ENCODE peak calls at places on chromosome 22, in five cellular contexts. One of them, this sample, is unnamed. For H3K27me3, the result is how much of the 10 kb centered on the place peaks cover.

GRCh38 chr22:40116496-40117200 is 61.1 kb upstream of the TNRC6B start:
- DNase-seq in body of pancreas: no peak
- DNase-seq in left lung: no peak
- DNase-seq in CD4-positive, CD25-positive, alpha-beta regulatory T cell: peak
- DNase-seq in tibial nerve: no peak
- DNase-seq in this sample: no peak

GRCh38 chr22:39543095-39543494 is 10.5 kb upstream of the RPS19BP1 start:
- DNase-seq in body of pancreas: no peak
- DNase-seq in left lung: no peak
- DNase-seq in CD4-positive, CD25-positive, alpha-beta regulatory T cell: no peak
- DNase-seq in tibial nerve: no peak
- DNase-seq in this sample: no peak

GRCh38 chr22:37639070-37639760 is at the start of gene SH3BP1:
- DNase-seq in body of pancreas: peak
- DNase-seq in left lung: peak
- DNase-seq in CD4-positive, CD25-positive, alpha-beta regulatory T cell: peak
- DNase-seq in tibial nerve: no peak
- DNase-seq in this sample: peak

GRCh38 chr22:43391306-43391705 is 20.5 kb upstream of the MPPED1 start:
- DNase-seq in body of pancreas: no peak
- DNase-seq in left lung: no peak
- DNase-seq in CD4-positive, CD25-positive, alpha-beta regulatory T cell: no peak
- DNase-seq in tibial nerve: no peak
- DNase-seq in this sample: peak

GRCh38 chr22:45235101-45235777 is 5.5 kb downstream of the KIAA0930 start:
- DNase-seq in body of pancreas: peak
- DNase-seq in left lung: peak
- DNase-seq in CD4-positive, CD25-positive, alpha-beta regulatory T cell: no peak
- DNase-seq in tibial nerve: no peak
- DNase-seq in this sample: no peak

GRCh38 chr22:25137577-25138525 is 61.8 kb upstream of the CRYBB3 start:
- DNase-seq in body of pancreas: peak
- DNase-seq in left lung: no peak
- DNase-seq in CD4-positive, CD25-positive, alpha-beta regulatory T cell: no peak
- DNase-seq in tibial nerve: no peak
- DNase-seq in this sample: no peak

GRCh38 chr22:40654522-40655167 is 18.1 kb upstream of the MRTFA start:
- DNase-seq in body of pancreas: peak
- DNase-seq in left lung: no peak
- DNase-seq in CD4-positive, CD25-positive, alpha-beta regulatory T cell: no peak
- DNase-seq in tibial nerve: peak
- DNase-seq in this sample: peak

GRCh38 chr22:25829808-25830777 is 88.1 kb downstream of the MYO18B start:
- DNase-seq in body of pancreas: peak
- DNase-seq in left lung: no peak
- DNase-seq in CD4-positive, CD25-positive, alpha-beta regulatory T cell: no peak
- DNase-seq in tibial nerve: no peak
- DNase-seq in this sample: no peak

GRCh38 chr22:39194098-39194497 is 41.6 kb upstream of the CBX7 start:
- DNase-seq in body of pancreas: no peak
- DNase-seq in left lung: no peak
- DNase-seq in CD4-positive, CD25-positive, alpha-beta regulatory T cell: no peak
- DNase-seq in tibial nerve: no peak
- DNase-seq in this sample: no peak

GRCh38 chr22:36180928-36181327 is 20.4 kb upstream of the APOL3 start:
- DNase-seq in body of pancreas: no peak
- DNase-seq in left lung: no peak
- DNase-seq in CD4-positive, CD25-positive, alpha-beta regulatory T cell: no peak
- DNase-seq in tibial nerve: no peak
- DNase-seq in this sample: no peak

GRCh38 chr22:43205748-43206514 is 19.0 kb upstream of the TTLL12 start:
- DNase-seq in body of pancreas: no peak
- DNase-seq in left lung: peak
- DNase-seq in CD4-positive, CD25-positive, alpha-beta regulatory T cell: no peak
- DNase-seq in tibial nerve: no peak
- DNase-seq in this sample: no peak

GRCh38 chr22:42928969-42929837 is 72.1 kb upstream of the ARFGAP3 start:
- DNase-seq in body of pancreas: peak
- DNase-seq in left lung: no peak
- DNase-seq in CD4-positive, CD25-positive, alpha-beta regulatory T cell: no peak
- DNase-seq in tibial nerve: peak
- DNase-seq in this sample: no peak

GRCh38 chr22:47605441-47605840 is 843.0 kb downstream of the TBC1D22A start:
- DNase-seq in body of pancreas: no peak
- DNase-seq in left lung: no peak
- DNase-seq in CD4-positive, CD25-positive, alpha-beta regulatory T cell: no peak
- DNase-seq in tibial nerve: no peak
- DNase-seq in this sample: no peak

GRCh38 chr22:47606426-47606825 is 844.0 kb downstream of the TBC1D22A start:
- DNase-seq in body of pancreas: no peak
- DNase-seq in left lung: no peak
- DNase-seq in CD4-positive, CD25-positive, alpha-beta regulatory T cell: no peak
- DNase-seq in tibial nerve: no peak
- DNase-seq in this sample: peak

GRCh38 chr22:47605886-47606285 is 843.4 kb downstream of the TBC1D22A start:
- DNase-seq in body of pancreas: no peak
- DNase-seq in left lung: no peak
- DNase-seq in CD4-positive, CD25-positive, alpha-beta regulatory T cell: no peak
- DNase-seq in tibial nerve: no peak
- DNase-seq in this sample: peak

GRCh38 chr22:47602732-47603131 is 840.3 kb downstream of the TBC1D22A start:
- DNase-seq in body of pancreas: no peak
- DNase-seq in left lung: no peak
- DNase-seq in CD4-positive, CD25-positive, alpha-beta regulatory T cell: no peak
- DNase-seq in tibial nerve: no peak
- DNase-seq in this sample: no peak

GRCh38 chr22:47604563-47604962 is 842.1 kb downstream of the TBC1D22A start:
- DNase-seq in body of pancreas: no peak
- DNase-seq in left lung: no peak
- DNase-seq in CD4-positive, CD25-positive, alpha-beta regulatory T cell: no peak
- DNase-seq in tibial nerve: no peak
- DNase-seq in this sample: no peak
- H3K27me3 ChIP-seq in body of pancreas: under half
- H3K27me3 ChIP-seq in left lung: half or more
- H3K27me3 ChIP-seq in CD4-positive, CD25-positive, alpha-beta regulatory T cell: under half
- H3K27me3 ChIP-seq in tibial nerve: under half
- H3K27me3 ChIP-seq in this sample: under half

GRCh38 chr22:48506506-48507145 is 1321.0 kb downstream of the BRD1 start:
- DNase-seq in body of pancreas: no peak
- DNase-seq in left lung: peak
- DNase-seq in CD4-positive, CD25-positive, alpha-beta regulatory T cell: no peak
- DNase-seq in tibial nerve: no peak
- DNase-seq in this sample: no peak
- H3K27me3 ChIP-seq in body of pancreas: under half
- H3K27me3 ChIP-seq in left lung: under half
- H3K27me3 ChIP-seq in CD4-positive, CD25-positive, alpha-beta regulatory T cell: under half
- H3K27me3 ChIP-seq in tibial nerve: under half
- H3K27me3 ChIP-seq in this sample: under half

DNA sequence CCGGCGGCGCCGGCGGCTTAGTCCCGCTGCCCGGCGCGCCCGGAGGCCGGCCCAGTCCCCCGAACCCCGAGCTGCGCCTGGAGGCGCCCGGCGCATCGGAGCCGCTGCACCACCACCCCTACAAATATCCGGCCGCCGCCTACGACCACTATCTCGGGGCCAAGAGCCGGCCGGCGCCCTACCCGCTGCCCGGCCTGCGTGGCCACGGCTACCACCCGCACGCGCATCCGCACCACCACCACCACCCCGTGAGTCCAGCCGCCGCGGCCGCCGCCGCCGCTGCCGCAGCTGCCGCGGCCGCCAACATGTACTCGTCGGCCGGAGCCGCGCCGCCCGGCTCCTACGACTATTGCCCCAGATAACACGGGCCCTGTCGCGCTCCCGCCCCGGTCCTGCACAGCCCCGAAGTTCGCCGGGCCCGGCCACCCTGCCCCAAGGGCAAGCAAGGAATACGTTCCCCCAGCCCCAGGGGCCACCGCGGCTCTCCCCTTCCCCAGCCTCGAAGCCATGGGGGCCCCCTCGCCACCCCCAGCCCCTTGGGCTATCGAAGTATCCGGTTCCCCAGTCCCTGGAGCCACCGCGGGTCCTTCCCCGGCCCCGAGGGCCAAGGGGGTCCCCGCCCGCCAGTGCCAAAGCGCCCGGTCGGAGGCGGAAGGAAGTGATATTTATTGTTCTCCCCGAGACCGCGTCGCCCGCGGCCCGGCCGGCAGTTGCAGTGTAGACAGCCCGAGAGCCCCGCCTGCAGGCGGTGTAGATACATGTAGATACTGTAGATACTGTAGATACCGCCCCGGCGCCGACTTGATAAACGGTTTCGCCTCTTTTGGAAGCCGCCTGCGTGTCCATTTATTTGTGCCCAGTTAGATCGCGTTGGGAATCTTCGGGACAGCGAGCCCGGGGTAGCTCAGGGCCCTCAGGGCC is 6.2 kb downstream of the TBX1 start:
- DNase-seq in body of pancreas: peak
- DNase-seq in left lung: peak
- DNase-seq in CD4-positive, CD25-positive, alpha-beta regulatory T cell: peak
- DNase-seq in tibial nerve: no peak
- DNase-seq in this sample: peak
- H3K27me3 ChIP-seq in body of pancreas: under half
- H3K27me3 ChIP-seq in left lung: half or more
- H3K27me3 ChIP-seq in CD4-positive, CD25-positive, alpha-beta regulatory T cell: under half
- H3K27me3 ChIP-seq in tibial nerve: half or more
- H3K27me3 ChIP-seq in this sample: under half

GRCh38 chr22:27239520-27239919 is 562.0 kb downstream of the MN1 start:
- DNase-seq in body of pancreas: no peak
- DNase-seq in left lung: no peak
- DNase-seq in CD4-positive, CD25-positive, alpha-beta regulatory T cell: no peak
- DNase-seq in tibial nerve: no peak
- DNase-seq in this sample: no peak

GRCh38 chr22:27241430-27242110 is 560.0 kb downstream of the MN1 start:
- DNase-seq in body of pancreas: peak
- DNase-seq in left lung: no peak
- DNase-seq in CD4-positive, CD25-positive, alpha-beta regulatory T cell: no peak
- DNase-seq in tibial nerve: no peak
- DNase-seq in this sample: no peak

GRCh38 chr22:27240298-27240885 is 561.2 kb downstream of the MN1 start:
- DNase-seq in body of pancreas: no peak
- DNase-seq in left lung: no peak
- DNase-seq in CD4-positive, CD25-positive, alpha-beta regulatory T cell: no peak
- DNase-seq in tibial nerve: no peak
- DNase-seq in this sample: no peak

GRCh38 chr22:27238935-27239510 is 562.5 kb downstream of the MN1 start:
- DNase-seq in body of pancreas: peak
- DNase-seq in left lung: peak
- DNase-seq in CD4-positive, CD25-positive, alpha-beta regulatory T cell: no peak
- DNase-seq in tibial nerve: no peak
- DNase-seq in this sample: peak

GRCh38 chr22:27237342-27237741 is 564.2 kb downstream of the MN1 start:
- DNase-seq in body of pancreas: no peak
- DNase-seq in left lung: no peak
- DNase-seq in CD4-positive, CD25-positive, alpha-beta regulatory T cell: no peak
- DNase-seq in tibial nerve: no peak
- DNase-seq in this sample: no peak
- H3K27me3 ChIP-seq in body of pancreas: under half
- H3K27me3 ChIP-seq in left lung: under half
- H3K27me3 ChIP-seq in CD4-positive, CD25-positive, alpha-beta regulatory T cell: under half
- H3K27me3 ChIP-seq in tibial nerve: under half
- H3K27me3 ChIP-seq in this sample: under half

GRCh38 chr22:50174382-50175190 is 4.1 kb downstream of the PANX2 start:
- DNase-seq in body of pancreas: no peak
- DNase-seq in left lung: peak
- DNase-seq in CD4-positive, CD25-positive, alpha-beta regulatory T cell: no peak
- DNase-seq in tibial nerve: no peak
- DNase-seq in this sample: peak
- H3K27me3 ChIP-seq in body of pancreas: under half
- H3K27me3 ChIP-seq in left lung: half or more
- H3K27me3 ChIP-seq in CD4-positive, CD25-positive, alpha-beta regulatory T cell: under half
- H3K27me3 ChIP-seq in tibial nerve: under half
- H3K27me3 ChIP-seq in this sample: under half

GRCh38 chr22:26952654-26953379 is 295.4 kb downstream of the MIAT start:
- DNase-seq in body of pancreas: no peak
- DNase-seq in left lung: no peak
- DNase-seq in CD4-positive, CD25-positive, alpha-beta regulatory T cell: no peak
- DNase-seq in tibial nerve: no peak
- DNase-seq in this sample: no peak
- H3K27me3 ChIP-seq in body of pancreas: under half
- H3K27me3 ChIP-seq in left lung: half or more
- H3K27me3 ChIP-seq in CD4-positive, CD25-positive, alpha-beta regulatory T cell: under half
- H3K27me3 ChIP-seq in tibial nerve: under half
- H3K27me3 ChIP-seq in this sample: under half

GRCh38 chr22:29720824-29721323 is 1.1 kb downstream of the CABP7 start:
- DNase-seq in body of pancreas: no peak
- DNase-seq in left lung: no peak
- DNase-seq in CD4-positive, CD25-positive, alpha-beta regulatory T cell: no peak
- DNase-seq in tibial nerve: no peak
- DNase-seq in this sample: no peak
- H3K27me3 ChIP-seq in body of pancreas: under half
- H3K27me3 ChIP-seq in left lung: half or more
- H3K27me3 ChIP-seq in CD4-positive, CD25-positive, alpha-beta regulatory T cell: under half
- H3K27me3 ChIP-seq in tibial nerve: under half
- H3K27me3 ChIP-seq in this sample: under half

GRCh38 chr22:48633996-48634836 is 1193.5 kb downstream of the BRD1 start:
- DNase-seq in body of pancreas: no peak
- DNase-seq in left lung: no peak
- DNase-seq in CD4-positive, CD25-positive, alpha-beta regulatory T cell: no peak
- DNase-seq in tibial nerve: no peak
- DNase-seq in this sample: no peak
- H3K27me3 ChIP-seq in body of pancreas: under half
- H3K27me3 ChIP-seq in left lung: under half
- H3K27me3 ChIP-seq in CD4-positive, CD25-positive, alpha-beta regulatory T cell: under half
- H3K27me3 ChIP-seq in tibial nerve: under half
- H3K27me3 ChIP-seq in this sample: under half

GRCh38 chr22:41915783-41916493 is 1.1 kb upstream of the SHISA8 start:
- DNase-seq in body of pancreas: no peak
- DNase-seq in left lung: no peak
- DNase-seq in CD4-positive, CD25-positive, alpha-beta regulatory T cell: no peak
- DNase-seq in tibial nerve: no peak
- DNase-seq in this sample: no peak
- H3K27me3 ChIP-seq in body of pancreas: under half
- H3K27me3 ChIP-seq in left lung: half or more
- H3K27me3 ChIP-seq in CD4-positive, CD25-positive, alpha-beta regulatory T cell: under half
- H3K27me3 ChIP-seq in tibial nerve: half or more
- H3K27me3 ChIP-seq in this sample: under half

GRCh38 chr22:34800265-34800664 is 265.7 kb upstream of the ISX start:
- DNase-seq in body of pancreas: peak
- DNase-seq in left lung: no peak
- DNase-seq in CD4-positive, CD25-positive, alpha-beta regulatory T cell: no peak
- DNase-seq in tibial nerve: no peak
- DNase-seq in this sample: no peak
- H3K27me3 ChIP-seq in body of pancreas: under half
- H3K27me3 ChIP-seq in left lung: under half
- H3K27me3 ChIP-seq in CD4-positive, CD25-positive, alpha-beta regulatory T cell: under half
- H3K27me3 ChIP-seq in tibial nerve: under half
- H3K27me3 ChIP-seq in this sample: under half

This sample was measured in right lobe of liver.